ENCODE peak calls at places on chromosomes 11 and 22, in eight cellular contexts. One of them, this sample, is unnamed.

GRCh38 chr11:71577469-71578004 is 5.1 kb downstream of the KRTAP5-11 start:
- DNase-seq in frontal cortex: no peak
- DNase-seq in GM12865: no peak
- DNase-seq in activated CD8-positive, alpha-beta T cell treated with anti-CD3 and anti-CD28 coated beads for 36 hours: no peak
- DNase-seq in HS-5: no peak
- DNase-seq in activated CD4-positive, alpha-beta T cell treated with anti-CD3 and anti-CD28 coated beads, Interleukin-2, amount 50 U/mL, for 24 hours: no peak
- DNase-seq in activated T-helper 1 cell treated with anti-CD3 and anti-CD28 coated beads, Interleukin-2, amount 50 U/mL, for 16 hours: no peak
- DNase-seq in foreskin keratinocyte: no peak
- DNase-seq in this sample: no peak

GRCh38 chr11:134207538-134208239 is 16.1 kb downstream of the NCAPD3 start:
- DNase-seq in frontal cortex: no peak
- DNase-seq in GM12865: peak
- DNase-seq in activated CD8-positive, alpha-beta T cell treated with anti-CD3 and anti-CD28 coated beads for 36 hours: peak
- DNase-seq in HS-5: no peak
- DNase-seq in activated CD4-positive, alpha-beta T cell treated with anti-CD3 and anti-CD28 coated beads, Interleukin-2, amount 50 U/mL, for 24 hours: peak
- DNase-seq in activated T-helper 1 cell treated with anti-CD3 and anti-CD28 coated beads, Interleukin-2, amount 50 U/mL, for 16 hours: peak
- DNase-seq in foreskin keratinocyte: no peak
- DNase-seq in this sample: peak

GRCh38 chr22:45310331-45311032 is 748 bp downstream of the FAM118A start:
- DNase-seq in frontal cortex: no peak
- DNase-seq in GM12865: no peak
- DNase-seq in activated CD8-positive, alpha-beta T cell treated with anti-CD3 and anti-CD28 coated beads for 36 hours: peak
- DNase-seq in HS-5: no peak
- DNase-seq in activated CD4-positive, alpha-beta T cell treated with anti-CD3 and anti-CD28 coated beads, Interleukin-2, amount 50 U/mL, for 24 hours: no peak
- DNase-seq in activated T-helper 1 cell treated with anti-CD3 and anti-CD28 coated beads, Interleukin-2, amount 50 U/mL, for 16 hours: no peak
- DNase-seq in foreskin keratinocyte: no peak
- DNase-seq in this sample: no peak

GRCh38 chr11:13054278-13054677 is 45.2 kb downstream of the RASSF10 start:
- DNase-seq in frontal cortex: no peak
- DNase-seq in GM12865: no peak
- DNase-seq in activated CD8-positive, alpha-beta T cell treated with anti-CD3 and anti-CD28 coated beads for 36 hours: no peak
- DNase-seq in HS-5: no peak
- DNase-seq in activated CD4-positive, alpha-beta T cell treated with anti-CD3 and anti-CD28 coated beads, Interleukin-2, amount 50 U/mL, for 24 hours: no peak
- DNase-seq in activated T-helper 1 cell treated with anti-CD3 and anti-CD28 coated beads, Interleukin-2, amount 50 U/mL, for 16 hours: no peak
- DNase-seq in foreskin keratinocyte: no peak
- DNase-seq in this sample: no peak

GRCh38 chr11:82577246-82577645 is 156.4 kb downstream of the FAM181B start:
- DNase-seq in frontal cortex: no peak
- DNase-seq in GM12865: no peak
- DNase-seq in activated CD8-positive, alpha-beta T cell treated with anti-CD3 and anti-CD28 coated beads for 36 hours: no peak
- DNase-seq in HS-5: no peak
- DNase-seq in activated CD4-positive, alpha-beta T cell treated with anti-CD3 and anti-CD28 coated beads, Interleukin-2, amount 50 U/mL, for 24 hours: no peak
- DNase-seq in activated T-helper 1 cell treated with anti-CD3 and anti-CD28 coated beads, Interleukin-2, amount 50 U/mL, for 16 hours: no peak
- DNase-seq in foreskin keratinocyte: no peak
- DNase-seq in this sample: no peak

GRCh38 chr11:88434333-88434976 is 96.9 kb upstream of the CTSC start:
- DNase-seq in frontal cortex: no peak
- DNase-seq in GM12865: peak
- DNase-seq in activated CD8-positive, alpha-beta T cell treated with anti-CD3 and anti-CD28 coated beads for 36 hours: peak
- DNase-seq in HS-5: no peak
- DNase-seq in activated CD4-positive, alpha-beta T cell treated with anti-CD3 and anti-CD28 coated beads, Interleukin-2, amount 50 U/mL, for 24 hours: no peak
- DNase-seq in activated T-helper 1 cell treated with anti-CD3 and anti-CD28 coated beads, Interleukin-2, amount 50 U/mL, for 16 hours: no peak
- DNase-seq in foreskin keratinocyte: peak
- DNase-seq in this sample: no peak

GRCh38 chr11:8839957-8840945 is 70.7 kb upstream of the AKIP1 start:
- DNase-seq in frontal cortex: no peak
- DNase-seq in GM12865: no peak
- DNase-seq in activated CD8-positive, alpha-beta T cell treated with anti-CD3 and anti-CD28 coated beads for 36 hours: peak
- DNase-seq in HS-5: no peak
- DNase-seq in activated CD4-positive, alpha-beta T cell treated with anti-CD3 and anti-CD28 coated beads, Interleukin-2, amount 50 U/mL, for 24 hours: peak
- DNase-seq in activated T-helper 1 cell treated with anti-CD3 and anti-CD28 coated beads, Interleukin-2, amount 50 U/mL, for 16 hours: no peak
- DNase-seq in foreskin keratinocyte: peak
- DNase-seq in this sample: no peak

GRCh38 chr11:126406368-126406767 is 50.9 kb downstream of the ST3GAL4 start:
- DNase-seq in frontal cortex: no peak
- DNase-seq in GM12865: no peak
- DNase-seq in activated CD8-positive, alpha-beta T cell treated with anti-CD3 and anti-CD28 coated beads for 36 hours: no peak
- DNase-seq in HS-5: no peak
- DNase-seq in activated CD4-positive, alpha-beta T cell treated with anti-CD3 and anti-CD28 coated beads, Interleukin-2, amount 50 U/mL, for 24 hours: no peak
- DNase-seq in activated T-helper 1 cell treated with anti-CD3 and anti-CD28 coated beads, Interleukin-2, amount 50 U/mL, for 16 hours: no peak
- DNase-seq in foreskin keratinocyte: no peak
- DNase-seq in this sample: no peak

GRCh38 chr11:15967166-15967565 is 389.2 kb downstream of the SOX6 start:
- DNase-seq in frontal cortex: no peak
- DNase-seq in GM12865: peak
- DNase-seq in activated CD8-positive, alpha-beta T cell treated with anti-CD3 and anti-CD28 coated beads for 36 hours: no peak
- DNase-seq in HS-5: no peak
- DNase-seq in activated CD4-positive, alpha-beta T cell treated with anti-CD3 and anti-CD28 coated beads, Interleukin-2, amount 50 U/mL, for 24 hours: no peak
- DNase-seq in activated T-helper 1 cell treated with anti-CD3 and anti-CD28 coated beads, Interleukin-2, amount 50 U/mL, for 16 hours: no peak
- DNase-seq in foreskin keratinocyte: peak
- DNase-seq in this sample: no peak